ENCODE peak calls at places on chromosome 3, in ten cellular contexts. P is A549, I is transverse colon, L is stomach, S is spleen, O is suprapubic skin, U is heart left ventricle, R is right lobe of liver, V is endothelial cell of umbilical vein, T is thyroid gland. F is an unnamed sample.

GRCh38 chr3:147699175-147699838 is 290.1 kb downstream of the ZIC1 start:
- DNase-seq in P (no peak), I (no peak), L (no peak), S (no peak), O (no peak), U (no peak), R (no peak), V (no peak), T (no peak), F (no peak)

GRCh38 chr3:177589921-177590336 is 392.6 kb upstream of the TBL1XR1 start:
- DNase-seq in P (peak), I (no peak), L (no peak), S (no peak), O (no peak), U (no peak), R (no peak), V (peak), T (peak), F (no peak)

GRCh38 chr3:129718201-129718600 is 111.7 kb upstream of the PLXND1 start:
- DNase-seq in P (no peak), I (no peak), L (no peak), S (no peak), O (no peak), U (no peak), R (no peak), V (no peak), T (no peak), F (no peak)

GRCh38 chr3:69999191-70000027 is at the start of gene SAMMSON:
- DNase-seq in P (peak), I (no peak), L (no peak), S (no peak), O (no peak), U (no peak), R (no peak), V (no peak), T (no peak), F (peak)

GRCh38 chr3:154872089-154872488 is 208.0 kb upstream of the MME start:
- DNase-seq in P (no peak), I (no peak), L (no peak), S (no peak), O (no peak), U (no peak), R (no peak), V (peak), T (no peak), F (no peak)

GRCh38 chr3:148233403-148233802 is 464.3 kb upstream of the AGTR1 start:
- DNase-seq in P (no peak), I (no peak), L (no peak), S (no peak), O (no peak), U (no peak), R (no peak), V (no peak), T (no peak), F (no peak)

GRCh38 chr3:187066228-187066995 is 72.9 kb downstream of the RPL39L start:
- DNase-seq in P (peak), I (no peak), L (no peak), S (no peak), O (no peak), U (no peak), R (no peak), V (peak), T (peak), F (peak)

GRCh38 chr3:197847866-197848401 is 56.9 kb downstream of the LRCH3 start:
- DNase-seq in P (no peak), I (peak), L (no peak), S (no peak), O (no peak), U (no peak), R (no peak), V (peak), T (no peak), F (no peak)

GRCh38 chr3:4656646-4657318 is 163.6 kb downstream of the ITPR1 start:
- DNase-seq in P (no peak), I (no peak), L (no peak), S (no peak), O (no peak), U (no peak), R (no peak), V (peak), T (no peak), F (no peak)
- H3K27ac ChIP-seq in P (no peak), I (no peak), L (no peak), S (no peak), O (no peak), U (no peak), R (no peak), V (peak), T (no peak), F (no peak)

GRCh38 chr3:130838898-130839572 is 54.8 kb upstream of the ATP2C1 start:
- DNase-seq in P (no peak), I (no peak), L (no peak), S (no peak), O (no peak), U (no peak), R (no peak), V (no peak), T (no peak), F (no peak)
- H3K4me3 ChIP-seq in P (no peak), I (no peak), L (no peak), S (no peak), O (no peak), U (no peak), R (no peak), V (no peak), T (no peak), F (no peak)

DNA sequence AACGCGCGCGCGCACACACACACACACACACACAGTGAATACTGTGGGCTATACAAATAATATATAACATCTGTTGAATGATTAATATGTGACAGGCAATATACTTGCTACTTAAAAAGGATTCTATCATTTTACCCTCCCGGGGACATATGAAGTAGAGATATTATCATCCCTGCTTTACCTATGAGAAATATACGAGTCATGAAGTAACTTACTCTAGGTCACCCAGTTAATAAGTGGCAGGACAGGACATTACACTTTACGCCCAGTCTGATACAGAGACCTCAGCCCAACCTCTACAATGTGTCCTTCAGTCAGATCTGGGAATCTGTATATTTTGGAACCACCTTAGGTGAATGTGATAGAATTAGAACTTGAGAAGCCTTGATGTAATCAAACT is 55.4 kb downstream of the CCDC54 start:
- DNase-seq in P (peak), I (no peak), L (no peak), S (no peak), O (no peak), U (no peak), R (no peak), V (no peak), T (no peak), F (no peak)
- TF ChIP-seq POLR2A in P (no peak), I (no peak), L (no peak), S (no peak), O (no peak), U (no peak), R (no peak), V (no peak), T (no peak), F (no peak)

DNA sequence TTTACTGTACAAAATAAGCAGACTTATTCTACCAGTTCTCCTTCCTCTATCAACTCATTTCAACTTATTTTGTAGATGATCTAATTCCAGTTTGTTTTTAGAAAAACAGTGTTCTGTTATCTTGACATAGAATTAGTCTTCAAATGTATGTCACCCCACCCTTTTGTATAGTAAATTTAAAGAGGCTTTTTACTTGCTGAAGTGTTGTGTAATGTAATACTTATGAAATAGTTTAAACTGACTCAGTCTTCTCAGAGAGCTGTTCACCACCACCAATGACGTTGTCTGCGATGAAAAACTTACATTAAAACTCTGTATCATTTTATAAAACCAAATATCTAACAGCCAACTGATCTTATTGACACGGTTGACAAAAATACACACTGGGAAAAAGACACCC is 82.9 kb downstream of the RAP2B start:
- DNase-seq in P (no peak), I (no peak), L (no peak), S (no peak), O (no peak), U (no peak), R (no peak), V (no peak), T (no peak), F (no peak)
- H3K27ac ChIP-seq in P (no peak), I (no peak), L (no peak), S (no peak), O (no peak), U (no peak), R (no peak), V (no peak), T (no peak), F (no peak)

GRCh38 chr3:65953881-65954733 is 84.6 kb downstream of the MAGI1 start:
- DNase-seq in P (peak), I (peak), L (peak), S (no peak), O (no peak), U (peak), R (peak), V (peak), T (peak), F (peak)
- H3K4me3 ChIP-seq in P (peak), I (no peak), L (no peak), S (no peak), O (peak), U (no peak), R (peak), V (no peak), T (no peak), F (no peak)

DNA sequence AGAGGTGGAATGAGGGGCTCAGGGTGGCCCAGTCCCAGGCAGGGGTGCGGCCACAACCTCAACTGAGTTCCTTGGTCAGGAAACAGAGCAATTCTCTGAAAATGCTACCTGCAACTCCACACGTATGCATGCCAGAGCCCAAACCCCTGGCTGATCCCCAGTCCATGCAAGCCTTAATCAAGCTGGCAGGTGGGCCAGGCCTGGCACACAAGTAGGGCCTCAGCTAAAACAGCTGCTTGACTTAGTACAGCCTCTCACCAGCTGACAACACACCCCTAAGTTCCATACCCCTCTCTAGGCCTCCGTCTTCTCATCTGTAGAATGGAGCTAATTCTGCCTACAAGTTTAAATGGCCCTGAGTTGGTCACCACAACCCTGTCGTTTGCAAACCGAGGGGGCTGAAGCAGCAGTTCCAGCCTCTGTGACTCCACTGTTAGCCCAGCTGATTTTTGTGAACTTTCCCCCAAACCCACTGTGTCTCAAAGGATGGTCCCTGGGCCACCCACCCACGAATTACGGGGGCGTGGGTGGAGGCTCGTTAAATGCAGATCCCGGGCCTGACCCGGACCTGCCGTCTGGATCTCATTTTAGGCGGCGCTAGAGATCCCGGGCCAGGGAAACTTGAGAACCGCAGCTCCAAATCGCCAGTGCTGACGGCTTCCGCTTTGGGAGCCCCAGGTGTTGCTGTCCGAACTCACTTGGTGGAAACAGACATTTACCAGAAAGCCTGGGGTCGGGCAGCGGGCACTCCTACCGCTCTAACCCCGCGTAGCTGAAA is 927 bp downstream of the CHDH start:
- DNase-seq in P (peak), I (peak), L (peak), S (no peak), O (no peak), U (peak), R (no peak), V (peak), T (peak), F (peak)
- TF ChIP-seq POLR2A in P (no peak), I (no peak), L (no peak), S (no peak), O (no peak), U (no peak), R (no peak), V (no peak), T (no peak), F (no peak)